ENCODE peak calls at places on chromosome 18, in six cellular contexts. C is HepG2, X is SK-N-SH, T is GM12878, G is K562, Q is H1. A is an unnamed sample.

GRCh38 chr18:53458944-53459580 is 765.4 kb downstream of the MBD2 start:
- DNase-seq in C (no peak), X (no peak), T (no peak), G (no peak), Q (peak), A (no peak)

GRCh38 chr18:26617151-26617554 is 68.8 kb upstream of the KCTD1 start:
- DNase-seq in C (peak), X (no peak), T (no peak), G (no peak), Q (no peak), A (no peak)

GRCh38 chr18:10140928-10141327 is 227.1 kb downstream of the VAPA start:
- DNase-seq in C (peak), X (no peak), T (no peak), G (no peak), Q (peak), A (no peak)

GRCh38 chr18:2515408-2515807 is 55.9 kb downstream of the METTL4 start:
- DNase-seq in C (no peak), X (no peak), T (no peak), G (no peak), Q (no peak), A (no peak)

GRCh38 chr18:39667905-39668304 is 2102.3 kb upstream of the CELF4 start:
- DNase-seq in C (no peak), X (no peak), T (no peak), G (no peak), Q (no peak), A (no peak)

GRCh38 chr18:78666666-78667335 is 312.8 kb upstream of the SALL3 start:
- DNase-seq in C (no peak), X (no peak), T (no peak), G (no peak), Q (no peak), A (no peak)

GRCh38 chr18:21177742-21178305 is 64.2 kb upstream of the GREB1L start:
- DNase-seq in C (no peak), X (no peak), T (no peak), G (no peak), Q (no peak), A (no peak)

GRCh38 chr18:10139783-10140410 is 226.1 kb downstream of the VAPA start:
- DNase-seq in C (no peak), X (no peak), T (no peak), G (no peak), Q (peak), A (no peak)

GRCh38 chr18:48072428-48073204 is 142.2 kb upstream of the SMAD2 start:
- DNase-seq in C (no peak), X (peak), T (no peak), G (no peak), Q (no peak), A (no peak)

GRCh38 chr18:9898792-9899549 is 13.2 kb downstream of the TXNDC2 start:
- DNase-seq in C (peak), X (no peak), T (no peak), G (peak), Q (no peak), A (peak)

GRCh38 chr18:46917808-46918600 is 602 bp downstream of the KATNAL2 start:
- DNase-seq in C (no peak), X (no peak), T (no peak), G (peak), Q (peak), A (no peak)

GRCh38 chr18:23526516-23527063 is 23.3 kb downstream of the RMC1 start:
- DNase-seq in C (no peak), X (no peak), T (no peak), G (no peak), Q (no peak), A (no peak)

GRCh38 chr18:6629635-6630140 is 99.8 kb upstream of the ARHGAP28 start:
- DNase-seq in C (no peak), X (no peak), T (no peak), G (no peak), Q (no peak), A (no peak)

GRCh38 chr18:10682368-10682714 is 156.5 kb downstream of the NAPG start:
- DNase-seq in C (no peak), X (no peak), T (no peak), G (peak), Q (no peak), A (no peak)

GRCh38 chr18:3585656-3586509 is 135.9 kb downstream of the TGIF1 start:
- DNase-seq in C (peak), X (peak), T (no peak), G (peak), Q (peak), A (peak)

GRCh38 chr18:3584897-3585460 is 135.0 kb downstream of the TGIF1 start:
- DNase-seq in C (no peak), X (no peak), T (no peak), G (peak), Q (peak), A (no peak)

GRCh38 chr18:3579701-3580100 is 129.7 kb downstream of the TGIF1 start:
- DNase-seq in C (no peak), X (no peak), T (no peak), G (no peak), Q (no peak), A (no peak)

GRCh38 chr18:3581890-3582289 is 131.9 kb downstream of the TGIF1 start:
- DNase-seq in C (no peak), X (peak), T (no peak), G (no peak), Q (peak), A (no peak)

DNA sequence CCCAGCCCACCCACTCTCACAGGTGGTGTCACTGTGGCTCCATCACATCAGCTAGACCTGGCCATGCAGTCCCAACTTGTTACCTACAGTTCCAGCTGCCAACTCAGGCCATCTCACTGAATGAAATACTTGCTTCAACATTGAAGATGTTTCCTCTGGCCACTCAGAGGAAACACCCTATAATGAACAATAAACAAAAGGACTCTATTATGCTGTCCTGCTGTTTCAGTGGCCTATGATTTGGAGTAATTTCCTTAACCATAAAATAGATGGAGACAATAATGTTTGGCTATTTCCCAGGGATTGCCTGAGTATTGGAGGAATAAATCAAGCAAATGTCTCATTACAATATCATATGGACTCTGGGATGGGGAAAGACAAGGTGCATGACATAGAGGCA is 134.3 kb downstream of the TGIF1 start:
- DNase-seq in C (no peak), X (no peak), T (no peak), G (no peak), Q (no peak), A (no peak)
- H3K27ac ChIP-seq in C (no peak), X (no peak), T (no peak), G (no peak), Q (no peak), A (no peak)

GRCh38 chr18:12765127-12765526 is 62.3 kb downstream of the PSMG2 start:
- DNase-seq in C (no peak), X (no peak), T (no peak), G (no peak), Q (no peak), A (no peak)
- TF ChIP-seq GABPA in C (no peak), X (no peak), T (no peak), G (no peak), Q (no peak), A (no peak)

DNA sequence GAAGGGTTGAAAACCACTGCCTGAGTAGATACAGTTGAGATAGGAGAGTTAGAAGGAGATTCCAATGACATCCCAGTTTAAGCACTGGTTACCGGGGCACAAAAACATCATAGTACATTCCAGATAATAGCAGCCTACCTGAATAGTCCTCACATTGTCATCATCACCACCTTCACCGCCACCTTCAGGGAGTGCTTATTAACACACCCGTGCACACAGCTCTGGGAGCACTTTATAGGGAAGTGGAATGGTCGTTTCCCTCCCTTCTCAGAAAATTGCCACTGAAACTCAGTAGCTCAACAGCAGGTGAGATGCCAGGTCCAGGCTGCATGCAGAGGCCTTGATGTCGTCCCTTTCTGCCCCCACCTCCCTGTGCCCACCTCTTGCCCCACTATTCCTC is 8.2 kb downstream of the SERPINB7 start:
- DNase-seq in C (no peak), X (no peak), T (no peak), G (no peak), Q (no peak), A (peak)
- TF ChIP-seq CTCF in C (peak), X (no peak), T (peak), G (no peak), Q (peak), A (peak)

GRCh38 chr18:63132819-63133200 is 186.8 kb downstream of the BCL2 start:
- DNase-seq in C (no peak), X (no peak), T (no peak), G (no peak), Q (no peak), A (no peak)

GRCh38 chr18:63131106-63131943 is 188.2 kb downstream of the BCL2 start:
- DNase-seq in C (peak), X (peak), T (no peak), G (peak), Q (no peak), A (peak)

GRCh38 chr18:63128242-63128967 is 191.2 kb downstream of the BCL2 start:
- DNase-seq in C (no peak), X (no peak), T (no peak), G (no peak), Q (no peak), A (no peak)

GRCh38 chr18:63131944-63132818 is 187.4 kb downstream of the BCL2 start:
- DNase-seq in C (no peak), X (no peak), T (no peak), G (no peak), Q (no peak), A (no peak)

DNA sequence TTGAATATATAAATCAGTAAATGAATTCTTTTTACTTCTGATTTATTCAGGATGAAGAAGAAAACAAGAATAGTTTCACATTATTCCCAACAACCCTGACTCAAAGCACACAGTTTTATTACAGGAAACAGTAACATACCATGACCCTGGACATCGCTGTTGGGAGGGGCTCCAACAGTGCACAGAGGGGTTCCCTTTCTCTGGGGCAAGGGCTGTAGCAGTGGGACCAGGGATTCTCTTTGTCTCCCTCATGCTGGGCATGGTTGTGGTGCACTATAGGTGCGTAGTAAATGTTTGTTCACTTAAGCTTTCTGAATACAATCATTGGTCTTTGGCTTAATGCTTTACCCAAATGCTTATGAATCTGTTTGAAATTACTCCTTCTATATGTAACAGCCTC is 189.4 kb downstream of the BCL2 start:
- DNase-seq in C (no peak), X (no peak), T (no peak), G (no peak), Q (no peak), A (no peak)
- H3K27ac ChIP-seq in C (no peak), X (no peak), T (no peak), G (no peak), Q (no peak), A (no peak)

DNA sequence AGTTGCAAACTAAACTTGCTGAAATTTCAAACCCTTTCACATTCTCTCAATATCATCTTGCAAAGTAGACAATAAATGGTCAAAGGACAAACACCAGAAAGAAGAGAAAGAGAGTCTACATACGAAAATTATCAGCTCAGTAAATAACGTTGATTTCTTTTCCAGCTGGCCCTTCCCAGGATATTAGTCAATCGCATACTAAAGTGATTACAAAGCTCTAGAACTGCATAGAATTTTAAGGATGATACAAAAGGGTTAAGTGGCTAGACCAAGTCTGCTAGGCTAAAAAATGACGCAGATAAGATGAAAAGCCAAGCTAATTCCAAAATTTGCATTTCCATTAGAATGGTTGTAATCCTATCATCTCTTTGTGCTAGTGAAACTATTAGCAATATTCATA is 405.7 kb downstream of the FBXO15 start:
- DNase-seq in C (no peak), X (no peak), T (no peak), G (no peak), Q (no peak), A (no peak)
- TF ChIP-seq GABPA in C (no peak), X (no peak), T (no peak), G (no peak), Q (no peak), A (no peak)

DNA sequence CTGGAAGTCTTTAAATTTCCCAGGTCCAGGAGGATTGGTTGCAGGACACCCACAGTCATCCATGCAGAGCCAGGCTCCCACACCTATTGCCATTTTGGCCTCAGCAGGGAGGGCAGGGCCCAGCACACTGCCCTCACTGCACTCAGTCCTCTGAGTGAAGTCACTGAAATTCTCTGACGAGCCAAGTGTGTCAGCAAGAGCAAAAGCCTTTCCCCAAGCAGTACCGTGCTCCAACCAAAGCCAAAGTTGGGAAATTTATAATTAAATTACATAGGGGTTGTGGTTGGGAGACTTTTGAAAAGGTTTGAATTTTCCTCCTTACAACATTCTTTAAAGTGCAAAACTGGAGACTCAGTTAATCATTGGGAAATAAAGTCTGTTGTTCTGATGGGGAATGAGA is 98.5 kb upstream of the CD226 start:
- DNase-seq in C (no peak), X (no peak), T (no peak), G (no peak), Q (no peak), A (no peak)
- TF ChIP-seq CTCF in C (no peak), X (no peak), T (no peak), G (no peak), Q (no peak), A (no peak)

DNA sequence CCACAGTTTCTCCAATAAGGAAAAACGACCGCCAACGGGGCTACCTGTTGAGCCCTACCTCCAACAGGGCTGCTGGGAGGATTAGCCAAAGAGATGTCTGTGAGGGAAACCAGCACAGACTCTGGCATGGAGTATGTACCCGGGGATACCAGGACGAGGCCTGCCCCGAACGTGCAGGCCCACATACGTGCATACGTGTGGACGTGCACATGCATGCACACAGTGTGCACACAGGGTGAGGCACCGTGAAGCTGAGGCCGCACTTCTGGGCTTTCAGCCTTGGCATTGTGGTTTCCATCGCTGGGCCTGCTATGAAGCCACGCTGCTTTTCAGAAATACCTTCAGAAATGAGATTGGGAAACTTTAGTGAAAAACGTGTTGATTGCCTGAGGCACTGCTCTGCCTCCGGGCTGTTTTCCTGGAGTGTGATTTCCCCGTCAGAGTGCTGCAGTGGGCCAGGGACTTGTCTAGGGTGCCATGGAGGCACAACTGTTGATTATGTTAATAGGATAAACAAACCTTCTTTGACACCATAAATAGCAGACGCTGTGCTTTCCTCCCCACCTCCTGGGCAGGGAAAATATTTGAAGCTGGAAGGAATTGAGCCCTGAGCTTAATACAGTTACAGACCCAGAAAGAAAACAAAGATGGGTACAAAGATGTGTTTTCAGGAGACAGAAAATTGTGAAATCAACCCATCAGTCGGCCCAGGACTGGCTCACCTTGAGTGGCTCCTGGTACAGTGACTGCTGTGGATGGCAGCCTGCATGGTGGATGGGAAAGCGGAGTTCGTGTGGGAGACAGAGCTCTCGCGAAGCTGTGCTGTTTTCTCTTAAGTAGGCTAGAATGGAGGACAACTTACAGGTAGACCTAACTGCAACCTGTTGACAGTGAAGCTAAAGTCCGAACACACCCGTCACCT is 182.3 kb downstream of the FAM210A start:
- DNase-seq in C (peak), X (no peak), T (no peak), G (no peak), Q (no peak), A (no peak)
- H3K27ac ChIP-seq in C (peak), X (no peak), T (no peak), G (no peak), Q (no peak), A (no peak)

DNA sequence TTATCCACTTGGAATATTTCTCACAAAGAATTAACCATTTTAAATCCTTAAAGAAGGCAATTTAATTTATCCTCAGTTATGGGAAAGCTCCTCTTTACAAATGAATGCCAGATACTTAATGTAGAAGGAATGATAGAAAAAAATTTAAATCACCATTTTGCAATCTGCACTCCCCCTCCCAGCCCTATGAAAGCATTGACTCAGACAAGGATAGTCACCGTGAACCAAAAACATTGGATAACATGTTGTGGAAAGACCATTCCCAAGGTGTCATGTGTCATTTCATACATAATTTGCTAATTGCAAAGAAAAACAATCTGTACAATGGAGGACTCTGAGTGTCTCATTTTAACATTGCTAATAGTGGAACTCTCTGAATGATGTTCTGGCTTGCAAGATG is 421.0 kb downstream of the TXNL1 start:
- DNase-seq in C (no peak), X (no peak), T (no peak), G (no peak), Q (no peak), A (no peak)
- TF ChIP-seq GABPA in C (no peak), X (no peak), T (no peak), G (no peak), Q (no peak), A (no peak)

GRCh38 chr18:51278045-51278649 is 80.7 kb upstream of the MEX3C start:
- DNase-seq in C (peak), X (peak), T (no peak), G (peak), Q (peak), A (peak)
- TF ChIP-seq CTCF in C (peak), X (peak), T (peak), G (peak), Q (peak), A (peak)

DNA sequence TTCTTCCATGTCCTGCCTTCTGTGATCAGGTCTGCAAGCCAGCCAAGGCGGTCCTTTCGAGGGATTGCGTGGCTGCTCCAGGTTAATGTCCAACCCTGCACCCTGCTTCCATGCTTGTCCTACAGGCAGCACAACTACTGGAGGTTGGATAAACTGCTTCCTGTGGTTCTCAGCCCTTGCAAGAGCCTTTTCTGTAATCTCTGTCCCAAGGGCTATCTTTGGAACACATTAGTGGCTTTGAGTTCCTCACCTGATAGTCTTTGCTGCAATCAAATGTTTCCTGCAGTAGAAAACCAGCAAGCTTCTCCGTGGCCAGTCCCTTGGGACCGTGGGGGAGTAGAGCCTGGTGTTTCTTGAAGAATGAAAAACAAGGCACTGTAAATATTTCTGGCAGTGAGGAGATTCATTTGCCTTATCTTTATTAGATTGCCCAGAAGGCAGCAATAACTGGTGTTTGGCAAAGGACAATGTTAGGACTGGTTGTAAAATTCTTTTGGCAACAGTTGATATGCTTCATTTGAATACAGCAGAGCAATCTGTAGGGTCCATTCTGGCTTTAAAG is 214.4 kb downstream of the FHOD3 start:
- DNase-seq in C (no peak), X (peak), T (no peak), G (no peak), Q (no peak), A (no peak)
- H3K27ac ChIP-seq in C (no peak), X (no peak), T (no peak), G (no peak), Q (no peak), A (no peak)

A was measured in HL-60.